ENCODE peak calls at places on chromosomes 2 and 18, in ten cellular contexts. R is Caki2, Y is endothelial cell, A is body of pancreas, J is KG1, H is heart left ventricle, V is ELF-1, M is anterior cingulate cortex, N is EL, Q is Calu3. F is an unnamed sample.

GRCh38 chr2:227115761-227116160 is 48.2 kb downstream of the COL4A4 start:
- DNase-seq in Q (no peak), M (no peak), H (no peak), Y (no peak), N (peak), J (no peak), V (no peak), A (no peak), R (no peak), F (no peak)

GRCh38 chr2:66303471-66303870 is 131.5 kb upstream of the MEIS1 start:
- DNase-seq in J (no peak), Q (no peak), Y (no peak), H (no peak), V (no peak), N (no peak), M (no peak), A (no peak), R (no peak), F (no peak)

GRCh38 chr2:186919272-186919671 is 70.3 kb upstream of the ZSWIM2 start:
- DNase-seq in J (no peak), Q (peak), R (peak), V (no peak), A (no peak), H (no peak), N (peak), Y (no peak), M (no peak), F (no peak)

GRCh38 chr2:157868993-157869392 is 7.1 kb downstream of the ACVR1 start:
- DNase-seq in Y (no peak), A (no peak), H (no peak), R (no peak), M (no peak), V (no peak), J (no peak), N (peak), Q (no peak), F (no peak)

GRCh38 chr2:10523406-10524189 is 75.5 kb upstream of the ODC1 start:
- DNase-seq in R (no peak), H (no peak), Y (no peak), Q (no peak), N (no peak), V (no peak), J (no peak), M (no peak), A (no peak), F (no peak)

GRCh38 chr2:48144777-48145176 is 238.5 kb upstream of the FBXO11 start:
- DNase-seq in V (no peak), Q (no peak), A (no peak), H (peak), M (no peak), R (no peak), Y (no peak), N (peak), J (no peak), F (no peak)

GRCh38 chr2:236608308-236608564 is 38.6 kb downstream of the ACKR3 start:
- DNase-seq in Q (no peak), A (no peak), V (no peak), R (no peak), H (no peak), J (no peak), N (peak), Y (no peak), M (no peak), F (no peak)

GRCh38 chr18:32750328-32750727 is 22.5 kb downstream of the KLHL14 start:
- DNase-seq in J (no peak), Y (no peak), Q (no peak), N (no peak), A (no peak), M (no peak), V (no peak), H (no peak), R (no peak), F (no peak)

GRCh38 chr18:13538630-13539029 is 187.7 kb downstream of the FAM210A start:
- DNase-seq in J (no peak), Y (no peak), R (no peak), M (no peak), N (no peak), H (no peak), Q (no peak), V (no peak), A (no peak), F (no peak)

GRCh38 chr2:48265169-48266013 is 264.6 kb upstream of the STON1 start:
- DNase-seq in Q (no peak), H (no peak), N (no peak), V (no peak), R (no peak), A (no peak), J (no peak), Y (no peak), M (no peak), F (no peak)

GRCh38 chr18:76494181-76494540 is 881 bp downstream of the ZNF516 start:
- DNase-seq in Q (no peak), J (no peak), N (peak), A (peak), V (peak), R (no peak), H (no peak), Y (peak), M (no peak), F (no peak)

GRCh38 chr18:5894613-5895299 is 566 bp downstream of the TMEM200C start:
- DNase-seq in A (no peak), H (peak), M (no peak), N (no peak), J (no peak), R (peak), Y (peak), V (peak), Q (no peak), F (no peak)

GRCh38 chr2:211390506-211390905 is 834.1 kb downstream of the CPS1 start:
- DNase-seq in A (no peak), H (no peak), R (no peak), N (no peak), Y (no peak), Q (no peak), V (no peak), M (peak), J (no peak), F (no peak)

GRCh38 chr2:199457147-199458016 is at the start of gene SATB2:
- DNase-seq in Y (peak), N (peak), Q (peak), V (peak), A (peak), J (no peak), M (no peak), H (no peak), R (peak), F (no peak)

GRCh38 chr2:25293958-25294513 is 47.7 kb downstream of the DNMT3A start:
- DNase-seq in V (no peak), H (no peak), M (no peak), N (no peak), Q (no peak), R (no peak), J (no peak), Y (no peak), A (no peak), F (no peak)

GRCh38 chr2:172181840-172182239 is 79.1 kb upstream of the DLX2 start:
- DNase-seq in R (no peak), M (no peak), A (no peak), J (no peak), H (no peak), V (peak), Q (no peak), N (peak), Y (no peak), F (no peak)

GRCh38 chr2:82120648-82121047 is 1816.1 kb upstream of the LRRTM1 start:
- DNase-seq in Y (no peak), R (no peak), Q (no peak), H (no peak), M (no peak), V (no peak), A (no peak), N (no peak), J (no peak), F (no peak)

GRCh38 chr18:7596133-7596532 is 29.0 kb downstream of the PTPRM start:
- DNase-seq in Q (no peak), Y (no peak), R (no peak), H (no peak), V (no peak), A (no peak), J (no peak), N (no peak), M (no peak), F (no peak)

GRCh38 chr2:66537001-66537400 is 102.1 kb downstream of the MEIS1 start:
- DNase-seq in J (no peak), A (no peak), Q (no peak), M (no peak), N (peak), R (no peak), V (peak), H (peak), Y (no peak), F (no peak)

GRCh38 chr2:229416116-229416694 is 145.1 kb upstream of the PID1 start:
- DNase-seq in V (no peak), A (peak), J (peak), Y (no peak), M (peak), N (peak), Q (no peak), R (no peak), H (peak), F (peak)

GRCh38 chr2:31266804-31267203 is 32.9 kb downstream of the EHD3 start:
- DNase-seq in Q (no peak), J (no peak), N (no peak), V (no peak), H (no peak), R (no peak), A (no peak), M (no peak), Y (no peak), F (no peak)